ENCODE peak calls at places on chromosomes 7 and 10, in ten cellular contexts. U is CD8-positive, alpha-beta memory T cell; Z is HCT116; X is IMR-90; Q is cardiac fibroblast; Y is AG09309; R is lower leg skin; B is H7; F is GM23248; M is BE2C. P is an unnamed sample.

GRCh38 chr10:75233444-75234016 is 2.2 kb downstream of the COMTD1 start:
- DNase-seq in U (peak; percentile 26), Z (no peak), X (no peak), Q (no peak), Y (no peak), R (peak; percentile 88), B (no peak), F (peak; percentile 35), M (peak; percentile 75), P (no peak)

GRCh38 chr10:62082729-62083412 is 181.4 kb downstream of the ARID5B start:
- DNase-seq in U (peak; percentile 33), Z (no peak), X (peak; percentile 74), Q (peak; percentile 87), Y (no peak), R (no peak), B (no peak), F (peak; percentile 64), M (no peak), P (no peak)

GRCh38 chr10:93468532-93469213 is 13.5 kb downstream of the MYOF start:
- DNase-seq in U (no peak), Z (peak; percentile 89), X (peak; percentile 94), Q (peak; percentile 91), Y (no peak), R (peak; percentile 82), B (no peak), F (peak; percentile 97), M (no peak), P (peak; percentile 67)

GRCh38 chr7:67359900-67360299 is 363.3 kb downstream of the TYW1 start:
- DNase-seq in U (no peak), Z (no peak), X (no peak), Q (no peak), Y (no peak), R (no peak), B (no peak), F (no peak), M (no peak), P (no peak)

GRCh38 chr7:31476073-31476745 is 37.7 kb upstream of the ITPRID1 start:
- DNase-seq in U (no peak), Z (no peak), X (no peak), Q (no peak), Y (no peak), R (no peak), B (no peak), F (no peak), M (no peak), P (no peak)

GRCh38 chr10:70928140-70928539 is 39.8 kb upstream of the PCBD1 start:
- DNase-seq in U (no peak), Z (no peak), X (no peak), Q (no peak), Y (no peak), R (no peak), B (no peak), F (peak; percentile 17), M (no peak), P (no peak)

GRCh38 chr10:69517271-69517848 is 55.9 kb downstream of the NEUROG3 start:
- DNase-seq in U (no peak), Z (no peak), X (no peak), Q (no peak), Y (no peak), R (peak; percentile 60), B (no peak), F (no peak), M (no peak), P (no peak)

GRCh38 chr10:72285972-72286521 is 12.3 kb downstream of the DDIT4 start:
- DNase-seq in U (no peak), Z (no peak), X (no peak), Q (no peak), Y (no peak), R (no peak), B (peak; percentile 43), F (no peak), M (no peak), P (no peak)

GRCh38 chr7:24717247-24717622 is 40.0 kb downstream of the GSDME start:
- DNase-seq in U (no peak), Z (no peak), X (no peak), Q (no peak), Y (no peak), R (no peak), B (peak; percentile 10), F (no peak), M (no peak), P (no peak)
- H3K4me3 ChIP-seq in U (no peak overlapping the region), Z (no peak overlapping the region), X (no peak overlapping the region), Q (no peak overlapping the region), Y (no peak overlapping the region), R (no peak overlapping the region), B (no peak overlapping the region), F (no peak overlapping the region), M (no peak overlapping the region), P (no peak overlapping the region)

GRCh38 chr7:107718456-107719193 is 25.3 kb upstream of the CBLL1 start:
- DNase-seq in U (no peak), Z (no peak), X (no peak), Q (no peak), Y (no peak), R (no peak), B (no peak), F (no peak), M (no peak), P (no peak)

GRCh38 chr7:107726356-107727130 is 17.4 kb upstream of the CBLL1 start:
- DNase-seq in U (no peak), Z (no peak), X (no peak), Q (no peak), Y (no peak), R (no peak), B (no peak), F (peak; percentile 16), M (no peak), P (no peak)

GRCh38 chr7:107725138-107725740 is 18.7 kb upstream of the CBLL1 start:
- DNase-seq in U (peak; percentile 41), Z (peak; percentile 49), X (peak; percentile 68), Q (peak; percentile 77), Y (peak; percentile 24), R (no peak), B (peak; percentile 61), F (peak; percentile 63), M (peak; percentile 56), P (peak; percentile 12)

GRCh38 chr7:107721286-107721685 is 22.7 kb upstream of the CBLL1 start:
- DNase-seq in U (no peak), Z (no peak), X (no peak), Q (no peak), Y (no peak), R (no peak), B (no peak), F (no peak), M (no peak), P (no peak)

GRCh38 chr7:107723255-107723654 is 20.7 kb upstream of the CBLL1 start:
- DNase-seq in U (no peak), Z (no peak), X (no peak), Q (no peak), Y (no peak), R (no peak), B (no peak), F (no peak), M (no peak), P (no peak)
- H3K4me3 ChIP-seq in U (no peak overlapping the region), Z (no peak overlapping the region), X (no peak overlapping the region), Q (no peak overlapping the region), Y (no peak overlapping the region), R (no peak overlapping the region), B (no peak overlapping the region), F (no peak overlapping the region), M (no peak overlapping the region), P (no peak overlapping the region)

GRCh38 chr10:98265403-98266378 is 2.3 kb downstream of the LOXL4 start:
- DNase-seq in U (no peak), Z (no peak), X (no peak), Q (no peak), Y (no peak), R (peak; percentile 81), B (no peak), F (no peak), M (no peak), P (no peak)

GRCh38 chr10:98267894-98268693 is at the start of gene LOXL4:
- DNase-seq in U (peak; percentile 4), Z (no peak), X (no peak), Q (peak; percentile 29), Y (no peak), R (peak; percentile 88), B (peak; percentile 91), F (peak; percentile 80), M (peak; percentile 37), P (no peak)

GRCh38 chr10:98268694-98269386 is 846 bp upstream of the LOXL4 start:
- DNase-seq in U (no peak), Z (no peak), X (no peak), Q (peak; percentile 27), Y (no peak), R (peak; percentile 74), B (no peak), F (no peak), M (no peak), P (no peak)

GRCh38 chr10:98266647-98267046 is 1.3 kb downstream of the LOXL4 start:
- DNase-seq in U (no peak), Z (no peak), X (no peak), Q (no peak), Y (no peak), R (peak; percentile 79), B (no peak), F (no peak), M (no peak), P (no peak)

GRCh38 chr10:98267069-98267893 is 713 bp downstream of the LOXL4 start:
- DNase-seq in U (no peak), Z (no peak), X (no peak), Q (no peak), Y (no peak), R (peak; percentile 79), B (no peak), F (peak; percentile 68), M (no peak), P (no peak)
- H3K4me3 ChIP-seq in U (no peak overlapping the region), Z (peak overlapping the region; percentile 53), X (peak overlapping the region; percentile 42), Q (no peak overlapping the region), Y (peak overlapping the region; percentile 48), R (peak overlapping the region; percentile 22), B (peak overlapping the region; percentile 37), F (peak overlapping the region; percentile 88), M (no peak overlapping the region), P (peak overlapping the region; percentile 54)

DNA sequence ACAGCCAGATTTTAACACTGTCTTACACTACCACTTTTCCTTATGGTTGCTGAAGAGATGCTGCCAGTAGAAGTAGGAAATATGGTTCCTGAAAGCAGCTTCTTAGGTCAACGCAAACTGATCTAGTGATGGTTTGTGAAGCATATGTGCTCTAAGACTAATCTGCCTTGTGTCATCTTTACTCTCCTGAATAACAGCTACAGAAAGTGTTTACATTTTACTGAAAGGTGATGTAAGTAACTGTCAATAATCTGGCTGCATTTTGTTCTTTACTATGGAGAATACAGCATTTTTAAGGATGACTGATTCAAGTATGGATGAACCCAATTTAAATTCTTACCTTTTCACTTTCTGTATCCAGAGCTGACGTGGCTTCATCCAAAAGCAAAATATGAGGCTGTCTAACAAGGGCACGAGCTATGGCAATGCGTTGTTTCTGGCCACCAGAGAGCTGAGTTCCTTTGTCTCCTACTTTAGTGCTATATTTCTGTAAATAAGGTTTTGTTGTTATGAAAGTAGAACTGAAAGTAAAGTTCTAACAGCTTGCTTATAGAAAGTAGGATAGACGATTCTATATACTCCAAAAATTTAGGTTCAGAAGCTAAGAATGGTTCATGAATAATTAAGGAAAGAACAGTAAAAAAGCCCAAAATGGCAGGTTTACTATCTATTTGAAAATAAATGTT is 30.2 kb upstream of the ABCB4 start:
- DNase-seq in U (no peak), Z (no peak), X (no peak), Q (no peak), Y (no peak), R (no peak), B (no peak), F (no peak), M (no peak), P (no peak)
- H3K4me3 ChIP-seq in U (no peak overlapping the region), Z (no peak overlapping the region), X (no peak overlapping the region), Q (no peak overlapping the region), Y (no peak overlapping the region), R (no peak overlapping the region), B (no peak overlapping the region), F (no peak overlapping the region), M (no peak overlapping the region), P (no peak overlapping the region)

P was measured in AG04449.